ENCODE peak calls at places on chromosomes 2 and 18, in ten cellular contexts. One of them, this sample, is unnamed.

GRCh38 chr18:23054553-23054952 is 80.7 kb upstream of the CABLES1 start:
- DNase-seq in C1 segment of cervical spinal cord: no peak
- DNase-seq in lower lobe of right lung: no peak
- DNase-seq in HFFc6: no peak
- DNase-seq in GM23338: no peak
- DNase-seq in NCI-H345: no peak
- DNase-seq in GM04504: no peak
- DNase-seq in NAMALWA: no peak
- DNase-seq in HTR-8/SVneo: no peak
- DNase-seq in tibial artery: no peak
- DNase-seq in this sample: no peak

GRCh38 chr2:240713928-240714746 is 22.5 kb downstream of the AQP12A start:
- DNase-seq in C1 segment of cervical spinal cord: no peak
- DNase-seq in lower lobe of right lung: no peak
- DNase-seq in HFFc6: no peak
- DNase-seq in GM23338: no peak
- DNase-seq in NCI-H345: peak; percentile 48
- DNase-seq in GM04504: no peak
- DNase-seq in NAMALWA: no peak
- DNase-seq in HTR-8/SVneo: no peak
- DNase-seq in tibial artery: no peak
- DNase-seq in this sample: no peak

GRCh38 chr2:98463081-98463481 is 18.4 kb downstream of the INPP4A start:
- DNase-seq in C1 segment of cervical spinal cord: no peak
- DNase-seq in lower lobe of right lung: no peak
- DNase-seq in HFFc6: no peak
- DNase-seq in GM23338: no peak
- DNase-seq in NCI-H345: peak; percentile 81
- DNase-seq in GM04504: no peak
- DNase-seq in NAMALWA: peak; percentile 16
- DNase-seq in HTR-8/SVneo: no peak
- DNase-seq in tibial artery: no peak
- DNase-seq in this sample: no peak

GRCh38 chr18:22921762-22922161 is 11.4 kb upstream of the RBBP8 start:
- DNase-seq in C1 segment of cervical spinal cord: no peak
- DNase-seq in lower lobe of right lung: no peak
- DNase-seq in HFFc6: no peak
- DNase-seq in GM23338: no peak
- DNase-seq in NCI-H345: peak; percentile 9
- DNase-seq in GM04504: no peak
- DNase-seq in NAMALWA: no peak
- DNase-seq in HTR-8/SVneo: no peak
- DNase-seq in tibial artery: no peak
- DNase-seq in this sample: no peak

GRCh38 chr18:13543144-13543543 is 183.2 kb downstream of the FAM210A start:
- DNase-seq in C1 segment of cervical spinal cord: no peak
- DNase-seq in lower lobe of right lung: no peak
- DNase-seq in HFFc6: no peak
- DNase-seq in GM23338: no peak
- DNase-seq in NCI-H345: no peak
- DNase-seq in GM04504: no peak
- DNase-seq in NAMALWA: no peak
- DNase-seq in HTR-8/SVneo: no peak
- DNase-seq in tibial artery: no peak
- DNase-seq in this sample: no peak

GRCh38 chr2:181839811-181840210 is 51.7 kb upstream of the ITPRID2 start:
- DNase-seq in C1 segment of cervical spinal cord: no peak
- DNase-seq in lower lobe of right lung: no peak
- DNase-seq in HFFc6: no peak
- DNase-seq in GM23338: no peak
- DNase-seq in NCI-H345: no peak
- DNase-seq in GM04504: no peak
- DNase-seq in NAMALWA: no peak
- DNase-seq in HTR-8/SVneo: no peak
- DNase-seq in tibial artery: no peak
- DNase-seq in this sample: no peak

GRCh38 chr2:164495491-164496223 is 125.6 kb downstream of the GRB14 start:
- DNase-seq in C1 segment of cervical spinal cord: peak; percentile 52
- DNase-seq in lower lobe of right lung: no peak
- DNase-seq in HFFc6: peak; percentile 53
- DNase-seq in GM23338: peak; percentile 78
- DNase-seq in NCI-H345: no peak
- DNase-seq in GM04504: peak; percentile 33
- DNase-seq in NAMALWA: peak; percentile 3
- DNase-seq in HTR-8/SVneo: peak; percentile 30
- DNase-seq in tibial artery: no peak
- DNase-seq in this sample: peak; percentile 49

GRCh38 chr2:75047189-75047812 is 88.9 kb downstream of the POLE4 start:
- DNase-seq in C1 segment of cervical spinal cord: no peak
- DNase-seq in lower lobe of right lung: no peak
- DNase-seq in HFFc6: peak; percentile 68
- DNase-seq in GM23338: no peak
- DNase-seq in NCI-H345: no peak
- DNase-seq in GM04504: no peak
- DNase-seq in NAMALWA: no peak
- DNase-seq in HTR-8/SVneo: peak; percentile 30
- DNase-seq in tibial artery: no peak
- DNase-seq in this sample: no peak

GRCh38 chr2:208594642-208595385 is 188.2 kb downstream of the PTH2R start:
- DNase-seq in C1 segment of cervical spinal cord: no peak
- DNase-seq in lower lobe of right lung: no peak
- DNase-seq in HFFc6: no peak
- DNase-seq in GM23338: peak; percentile 49
- DNase-seq in NCI-H345: no peak
- DNase-seq in GM04504: no peak
- DNase-seq in NAMALWA: no peak
- DNase-seq in HTR-8/SVneo: no peak
- DNase-seq in tibial artery: no peak
- DNase-seq in this sample: no peak

GRCh38 chr2:237298323-237299118 is 115.4 kb downstream of the COL6A3 start:
- DNase-seq in C1 segment of cervical spinal cord: no peak
- DNase-seq in lower lobe of right lung: peak; percentile 62
- DNase-seq in HFFc6: peak; percentile 65
- DNase-seq in GM23338: no peak
- DNase-seq in NCI-H345: no peak
- DNase-seq in GM04504: peak; percentile 90
- DNase-seq in NAMALWA: no peak
- DNase-seq in HTR-8/SVneo: peak; percentile 53
- DNase-seq in tibial artery: no peak
- DNase-seq in this sample: no peak

GRCh38 chr18:55085557-55086285 is 126.5 kb upstream of the CCDC68 start:
- DNase-seq in C1 segment of cervical spinal cord: no peak
- DNase-seq in lower lobe of right lung: no peak
- DNase-seq in HFFc6: no peak
- DNase-seq in GM23338: no peak
- DNase-seq in NCI-H345: no peak
- DNase-seq in GM04504: no peak
- DNase-seq in NAMALWA: no peak
- DNase-seq in HTR-8/SVneo: no peak
- DNase-seq in tibial artery: no peak
- DNase-seq in this sample: no peak

GRCh38 chr2:105070010-105070865 is 32.4 kb downstream of the MRPS9 start:
- DNase-seq in C1 segment of cervical spinal cord: no peak
- DNase-seq in lower lobe of right lung: no peak
- DNase-seq in HFFc6: no peak
- DNase-seq in GM23338: no peak
- DNase-seq in NCI-H345: peak; percentile 89
- DNase-seq in GM04504: no peak
- DNase-seq in NAMALWA: no peak
- DNase-seq in HTR-8/SVneo: no peak
- DNase-seq in tibial artery: no peak
- DNase-seq in this sample: no peak

GRCh38 chr2:102282646-102283045 is 28.7 kb upstream of the IL1RL1 start:
- DNase-seq in C1 segment of cervical spinal cord: no peak
- DNase-seq in lower lobe of right lung: no peak
- DNase-seq in HFFc6: no peak
- DNase-seq in GM23338: no peak
- DNase-seq in NCI-H345: no peak
- DNase-seq in GM04504: no peak
- DNase-seq in NAMALWA: no peak
- DNase-seq in HTR-8/SVneo: no peak
- DNase-seq in tibial artery: no peak
- DNase-seq in this sample: no peak

GRCh38 chr2:209671280-209671679 is 100.4 kb upstream of the UNC80 start:
- DNase-seq in C1 segment of cervical spinal cord: no peak
- DNase-seq in lower lobe of right lung: no peak
- DNase-seq in HFFc6: no peak
- DNase-seq in GM23338: no peak
- DNase-seq in NCI-H345: no peak
- DNase-seq in GM04504: no peak
- DNase-seq in NAMALWA: no peak
- DNase-seq in HTR-8/SVneo: no peak
- DNase-seq in tibial artery: no peak
- DNase-seq in this sample: no peak

GRCh38 chr2:201136889-201137321 is 20.9 kb downstream of the CFLAR start:
- DNase-seq in C1 segment of cervical spinal cord: no peak
- DNase-seq in lower lobe of right lung: no peak
- DNase-seq in HFFc6: no peak
- DNase-seq in GM23338: no peak
- DNase-seq in NCI-H345: no peak
- DNase-seq in GM04504: no peak
- DNase-seq in NAMALWA: no peak
- DNase-seq in HTR-8/SVneo: no peak
- DNase-seq in tibial artery: no peak
- DNase-seq in this sample: no peak

GRCh38 chr2:29166237-29166630 is 51.0 kb downstream of the CLIP4 start:
- DNase-seq in C1 segment of cervical spinal cord: no peak
- DNase-seq in lower lobe of right lung: no peak
- DNase-seq in HFFc6: no peak
- DNase-seq in GM23338: no peak
- DNase-seq in NCI-H345: no peak
- DNase-seq in GM04504: no peak
- DNase-seq in NAMALWA: no peak
- DNase-seq in HTR-8/SVneo: no peak
- DNase-seq in tibial artery: no peak
- DNase-seq in this sample: no peak

GRCh38 chr2:134738150-134738865 is 19.5 kb upstream of the TMEM163 start:
- DNase-seq in C1 segment of cervical spinal cord: no peak
- DNase-seq in lower lobe of right lung: no peak
- DNase-seq in HFFc6: peak; percentile 3
- DNase-seq in GM23338: no peak
- DNase-seq in NCI-H345: no peak
- DNase-seq in GM04504: no peak
- DNase-seq in NAMALWA: no peak
- DNase-seq in HTR-8/SVneo: no peak
- DNase-seq in tibial artery: no peak
- DNase-seq in this sample: no peak

GRCh38 chr2:173754837-173755236 is 210.3 kb downstream of the SP3 start:
- DNase-seq in C1 segment of cervical spinal cord: no peak
- DNase-seq in lower lobe of right lung: no peak
- DNase-seq in HFFc6: no peak
- DNase-seq in GM23338: no peak
- DNase-seq in NCI-H345: no peak
- DNase-seq in GM04504: no peak
- DNase-seq in NAMALWA: no peak
- DNase-seq in HTR-8/SVneo: no peak
- DNase-seq in tibial artery: no peak
- DNase-seq in this sample: no peak

GRCh38 chr2:88692187-88692586 is 714 bp downstream of the RPIA start:
- DNase-seq in C1 segment of cervical spinal cord: no peak
- DNase-seq in lower lobe of right lung: peak; percentile 52
- DNase-seq in HFFc6: no peak
- DNase-seq in GM23338: peak; percentile 53
- DNase-seq in NCI-H345: peak; percentile 22
- DNase-seq in GM04504: no peak
- DNase-seq in NAMALWA: peak; percentile 64
- DNase-seq in HTR-8/SVneo: peak; percentile 15
- DNase-seq in tibial artery: peak; percentile 39
- DNase-seq in this sample: peak; percentile 11

GRCh38 chr18:9392726-9393125 is 58.2 kb downstream of the TWSG1 start:
- DNase-seq in C1 segment of cervical spinal cord: no peak
- DNase-seq in lower lobe of right lung: no peak
- DNase-seq in HFFc6: no peak
- DNase-seq in GM23338: no peak
- DNase-seq in NCI-H345: no peak
- DNase-seq in GM04504: no peak
- DNase-seq in NAMALWA: no peak
- DNase-seq in HTR-8/SVneo: no peak
- DNase-seq in tibial artery: no peak
- DNase-seq in this sample: no peak

GRCh38 chr2:153230977-153231376 is 247.6 kb downstream of the RPRM start:
- DNase-seq in C1 segment of cervical spinal cord: no peak
- DNase-seq in lower lobe of right lung: no peak
- DNase-seq in HFFc6: no peak
- DNase-seq in GM23338: no peak
- DNase-seq in NCI-H345: peak; percentile 4
- DNase-seq in GM04504: no peak
- DNase-seq in NAMALWA: no peak
- DNase-seq in HTR-8/SVneo: no peak
- DNase-seq in tibial artery: no peak
- DNase-seq in this sample: no peak